ENCODE peak calls at places on chromosomes 16 and 17, in six cellular contexts. Z, B, G, U, F and T are unnamed samples.

GRCh38 chr17:43423777-43424455 is 25.1 kb downstream of the ARL4D start:
- DNase-seq in G (no peak), U (no peak), Z (no peak), B (no peak), F (no peak), T (no peak)

GRCh38 chr17:10713336-10713735 is 15.9 kb downstream of the ADPRM start:
- DNase-seq in G (no peak), U (peak), Z (peak), F (no peak), B (no peak), T (no peak)

GRCh38 chr16:88810166-88810867 is 1.4 kb downstream of the APRT start:
- DNase-seq in F (no peak), G (peak), U (no peak), Z (peak), B (peak), T (no peak)

GRCh38 chr17:51154176-51154575 is 817 bp downstream of the NME1 start:
- DNase-seq in Z (peak), G (no peak), U (peak), B (peak), F (no peak), T (no peak)

GRCh38 chr16:1998360-1998835 is 8.6 kb downstream of the SYNGR3 start:
- DNase-seq in B (no peak), F (no peak), Z (no peak), U (no peak), G (no peak), T (no peak)

GRCh38 chr17:16352303-16352837 is 899 bp downstream of the CENPV start:
- DNase-seq in U (peak), Z (peak), B (peak), F (no peak), G (peak), T (peak)

GRCh38 chr17:32461853-32462617 is 17.7 kb downstream of the PSMD11 start:
- DNase-seq in B (peak), Z (peak), G (peak), U (peak), F (no peak), T (peak)

GRCh38 chr17:82435601-82436583 is 14.7 kb downstream of the CYBC1 start:
- DNase-seq in F (no peak), Z (no peak), G (peak), B (no peak), U (no peak), T (no peak)

GRCh38 chr17:31657876-31658275 is 201.2 kb downstream of the COPRS start:
- DNase-seq in Z (no peak), B (no peak), U (no peak), G (no peak), F (no peak), T (no peak)

GRCh38 chr16:7688811-7689210 is 356.2 kb downstream of the RBFOX1 start:
- DNase-seq in G (no peak), B (peak), U (no peak), F (no peak), Z (no peak), T (no peak)

GRCh38 chr17:21397341-21398050 is 21.3 kb downstream of the KCNJ12 start:
- DNase-seq in B (no peak), Z (peak), F (no peak), G (no peak), U (peak), T (no peak)

GRCh38 chr16:50207652-50208051 is 54.5 kb downstream of the TENT4B start:
- DNase-seq in U (peak), G (no peak), F (no peak), B (no peak), Z (peak), T (no peak)

GRCh38 chr17:44774271-44775135 is 15.7 kb downstream of the ADAM11 start:
- DNase-seq in U (peak), F (peak), Z (peak), B (peak), G (peak), T (peak)

GRCh38 chr16:69917739-69918138 is 33.4 kb upstream of the CLEC18A start:
- DNase-seq in G (peak), F (peak), B (peak), Z (peak), U (peak), T (peak)

GRCh38 chr16:81036751-81037350 is 1.2 kb downstream of the ATMIN start:
- DNase-seq in G (no peak), Z (peak), F (no peak), U (no peak), B (no peak), T (no peak)

GRCh38 chr16:71421911-71422310 is 19.9 kb downstream of the TLE7 start:
- DNase-seq in U (no peak), Z (no peak), F (no peak), G (peak), B (peak), T (no peak)

GRCh38 chr16:12573730-12574383 is 229.8 kb downstream of the CPPED1 start:
- DNase-seq in Z (peak), U (no peak), B (peak), F (peak), G (peak), T (peak)

GRCh38 chr17:49486012-49486641 is 9.0 kb upstream of the NGFR start:
- DNase-seq in Z (no peak), U (no peak), B (peak), F (peak), G (peak), T (peak)

GRCh38 chr17:71500761-71501555 is 619.9 kb upstream of the SOX9 start:
- DNase-seq in G (no peak), U (no peak), F (no peak), B (no peak), Z (no peak), T (no peak)

GRCh38 chr17:78995022-78995760 is 14.4 kb downstream of the CANT1 start:
- DNase-seq in U (no peak), Z (no peak), B (no peak), G (no peak), F (no peak), T (no peak)

GRCh38 chr17:78677303-78678219 is 100.4 kb upstream of the DNAH17 start:
- DNase-seq in F (no peak), U (no peak), G (no peak), B (no peak), Z (peak), T (no peak)

GRCh38 chr17:29390856-29391631 is 881 bp downstream of the TAOK1 start:
- DNase-seq in F (no peak), U (peak), Z (peak), G (peak), B (peak), T (no peak)

GRCh38 chr17:9120471-9120870 is 99.2 kb downstream of the NTN1 start:
- DNase-seq in G (peak), B (no peak), F (no peak), U (no peak), Z (no peak), T (no peak)

GRCh38 chr17:31019004-31019403 is 48.2 kb downstream of the RNF135 start:
- DNase-seq in B (no peak), U (no peak), G (no peak), Z (no peak), F (no peak), T (no peak)

GRCh38 chr16:17211797-17212196 is 259.0 kb downstream of the XYLT1 start:
- DNase-seq in U (no peak), F (no peak), G (peak), Z (no peak), B (peak), T (peak)

GRCh38 chr16:29806096-29806579 is at the start of gene MAZ:
- DNase-seq in U (peak), Z (no peak), B (no peak), G (no peak), F (no peak), T (no peak)

GRCh38 chr17:3730881-3731429 is 7.3 kb downstream of the HASPIN start:
- DNase-seq in Z (peak), F (no peak), G (no peak), U (peak), B (peak), T (no peak)

GRCh38 chr17:43846963-43847369 is at the start of gene CD300LG:
- DNase-seq in U (no peak), Z (no peak), G (peak), B (peak), F (no peak), T (no peak)

GRCh38 chr16:12323007-12323699 is 346.6 kb downstream of the SNX29 start:
- DNase-seq in Z (no peak), G (no peak), B (no peak), F (no peak), U (no peak), T (no peak)

GRCh38 chr17:67452681-67453554 is 75.8 kb downstream of the PITPNC1 start:
- DNase-seq in F (no peak), B (no peak), G (no peak), Z (no peak), U (no peak), T (no peak)

GRCh38 chr16:89020068-89020924 is 43.3 kb upstream of the CBFA2T3 start:
- DNase-seq in Z (no peak), G (no peak), U (no peak), B (no peak), F (no peak), T (no peak)

GRCh38 chr16:5633845-5634440 is 536.3 kb upstream of the EEF2KMT start:
- DNase-seq in Z (no peak), F (no peak), B (peak), U (peak), G (no peak), T (peak)

GRCh38 chr17:37490022-37490587 is 414 bp downstream of the DUSP14 start:
- DNase-seq in G (peak), B (peak), Z (peak), U (peak), F (no peak), T (peak)

GRCh38 chr17:55273579-55274370 is 9.0 kb downstream of the HLF start:
- DNase-seq in B (no peak), U (no peak), F (no peak), Z (no peak), G (no peak), T (no peak)

GRCh38 chr16:22357635-22357971 is 16.8 kb downstream of the CDR2 start:
- DNase-seq in F (no peak), B (no peak), Z (no peak), U (no peak), G (no peak), T (no peak)

GRCh38 chr17:78266231-78266631 is 34.8 kb downstream of the TMEM235 start:
- DNase-seq in B (no peak), Z (no peak), F (no peak), U (no peak), G (no peak), T (no peak)

GRCh38 chr16:19474617-19475016 is 47.3 kb downstream of the GDE1 start:
- DNase-seq in B (no peak), Z (no peak), U (no peak), G (no peak), F (no peak), T (no peak)

GRCh38 chr16:19478505-19478904 is 43.4 kb downstream of the GDE1 start:
- DNase-seq in U (no peak), G (no peak), F (no peak), B (no peak), Z (no peak), T (no peak)

GRCh38 chr16:19481291-19481690 is 40.6 kb downstream of the GDE1 start:
- DNase-seq in B (no peak), G (no peak), Z (no peak), U (no peak), F (no peak), T (no peak)

GRCh38 chr16:19481769-19482168 is 40.1 kb downstream of the GDE1 start:
- DNase-seq in B (no peak), Z (no peak), U (no peak), F (no peak), G (no peak), T (no peak)

DNA sequence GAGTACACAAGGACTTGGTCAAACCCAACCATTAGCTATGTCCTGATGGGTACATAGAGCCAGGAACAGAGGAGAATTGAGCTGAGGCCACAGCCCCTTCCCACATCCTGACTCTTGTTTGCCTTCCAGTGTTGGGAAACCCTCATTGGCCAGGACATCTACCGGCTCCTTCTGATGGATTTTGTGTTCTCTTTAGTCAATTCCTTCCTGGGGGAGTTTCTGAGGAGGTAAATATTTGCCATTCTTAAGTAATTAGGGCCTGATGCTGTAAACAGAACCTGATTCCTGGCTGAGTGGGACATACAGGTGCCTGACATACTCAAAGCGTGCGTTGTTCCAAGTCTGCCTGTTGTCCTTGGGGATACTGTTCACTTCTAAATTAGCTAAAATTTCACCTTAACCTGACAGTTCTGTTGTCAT is 42.6 kb downstream of the GDE1 start:
- DNase-seq in G (no peak), U (no peak), F (no peak), Z (no peak), B (peak), T (no peak)
- H2BK15ac ChIP-seq in G (no peak), U (no peak), F (no peak), Z (no peak), B (no peak), T (no peak)

GRCh38 chr16:66846266-66846665 is 2.1 kb downstream of the CA7 start:
- DNase-seq in F (no peak), G (no peak), B (no peak), U (no peak), Z (no peak), T (no peak)

GRCh38 chr16:66848172-66848571 is 4.0 kb downstream of the CA7 start:
- DNase-seq in U (no peak), F (no peak), B (no peak), G (no peak), Z (no peak), T (no peak)

GRCh38 chr16:66849021-66849420 is 4.8 kb downstream of the CA7 start:
- DNase-seq in B (no peak), F (no peak), U (no peak), Z (no peak), G (no peak), T (no peak)

GRCh38 chr16:66846831-66847230 is 2.6 kb downstream of the CA7 start:
- DNase-seq in G (no peak), U (no peak), Z (no peak), B (no peak), F (no peak), T (no peak)

GRCh38 chr16:66847533-66848057 is 3.4 kb downstream of the CA7 start:
- DNase-seq in F (no peak), Z (no peak), U (no peak), B (no peak), G (no peak), T (no peak)
- H2BK15ac ChIP-seq in F (no peak), Z (no peak), U (no peak), B (no peak), G (no peak), T (no peak)

GRCh38 chr17:17739388-17740066 is 58.3 kb downstream of the RAI1 start:
- DNase-seq in G (no peak), B (no peak), F (no peak), Z (peak), U (peak), T (no peak)
- H2BK15ac ChIP-seq in G (no peak), B (no peak), F (peak), Z (no peak), U (peak), T (no peak)

GRCh38 chr16:85719605-85720318 is 31.0 kb upstream of the GINS2 start:
- DNase-seq in G (no peak), Z (no peak), F (no peak), B (no peak), U (no peak), T (no peak)

GRCh38 chr16:85718682-85719081 is 29.9 kb upstream of the GINS2 start:
- DNase-seq in G (peak), Z (peak), F (no peak), B (no peak), U (no peak), T (no peak)

GRCh38 chr16:85716680-85717038 is 27.9 kb upstream of the GINS2 start:
- DNase-seq in G (no peak), F (no peak), U (no peak), Z (no peak), B (no peak), T (no peak)

GRCh38 chr16:85717393-85718152 is 28.8 kb upstream of the GINS2 start:
- DNase-seq in U (peak), Z (peak), B (peak), F (no peak), G (peak), T (peak)

DNA sequence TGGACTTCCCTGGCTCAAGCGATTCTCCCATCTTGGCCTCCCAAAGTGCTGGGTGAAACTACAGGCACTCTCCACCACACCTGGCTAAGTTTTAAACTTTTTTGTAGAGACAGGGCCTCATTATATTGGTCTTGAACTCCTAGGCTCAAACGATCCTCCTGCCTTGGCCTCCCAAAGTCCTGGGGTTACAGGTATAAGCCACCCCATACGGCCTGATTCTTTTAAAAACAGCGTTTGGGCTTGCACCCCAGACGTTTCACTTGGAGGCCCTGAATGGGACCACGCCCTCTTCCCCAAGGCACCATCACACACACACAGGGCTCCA is 29.4 kb upstream of the GINS2 start:
- DNase-seq in B (no peak), Z (no peak), F (no peak), U (no peak), G (no peak), T (no peak)
- H2BK15ac ChIP-seq in B (no peak), Z (no peak), F (peak), U (no peak), G (no peak), T (peak)

GRCh38 chr17:6684881-6685767 is 28.0 kb downstream of the SLC13A5 start:
- DNase-seq in U (no peak), Z (no peak), F (no peak), B (no peak), G (no peak), T (no peak)

GRCh38 chr17:6684460-6684783 is 28.7 kb downstream of the SLC13A5 start:
- DNase-seq in F (no peak), Z (no peak), G (no peak), U (no peak), B (peak), T (no peak)

GRCh38 chr17:6683081-6683684 is 30.0 kb downstream of the SLC13A5 start:
- DNase-seq in B (no peak), Z (no peak), F (no peak), G (no peak), U (no peak), T (no peak)

GRCh38 chr17:6683730-6684459 is 29.3 kb downstream of the SLC13A5 start:
- DNase-seq in U (no peak), B (no peak), F (no peak), Z (no peak), G (no peak), T (no peak)

DNA sequence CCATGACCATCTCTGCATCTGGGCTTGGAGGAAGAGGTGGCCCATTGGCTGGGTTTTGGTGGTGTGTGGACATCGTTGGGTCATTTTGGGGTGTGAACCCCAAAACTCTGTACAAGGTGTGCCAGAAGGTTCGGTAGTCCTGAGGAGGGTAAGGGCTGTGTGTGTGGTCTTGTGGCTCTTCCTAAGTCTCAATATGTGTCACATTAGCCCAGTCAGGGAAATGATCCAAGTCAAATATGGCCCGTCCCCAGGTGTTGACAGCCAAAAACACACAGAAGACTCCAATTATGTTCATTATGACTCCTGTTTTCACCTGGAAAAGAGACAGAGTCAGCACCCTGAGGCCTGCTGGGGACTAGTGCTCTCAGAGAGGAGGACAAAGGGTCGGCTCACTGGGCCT is 27.1 kb downstream of the SLC13A5 start:
- DNase-seq in Z (no peak), F (no peak), G (no peak), U (no peak), B (no peak), T (no peak)
- H2BK15ac ChIP-seq in Z (no peak), F (no peak), G (no peak), U (no peak), B (no peak), T (no peak)

GRCh38 chr16:56584276-56584675 is 5.1 kb upstream of the MT3 start:
- DNase-seq in Z (no peak), B (no peak), F (no peak), U (no peak), G (no peak), T (no peak)

GRCh38 chr16:56588781-56589140 is 567 bp upstream of the MT3 start:
- DNase-seq in U (no peak), B (no peak), F (no peak), G (no peak), Z (no peak), T (no peak)

GRCh38 chr16:56589141-56590039 is at the start of gene MT3:
- DNase-seq in F (no peak), U (no peak), Z (no peak), B (peak), G (peak), T (no peak)

GRCh38 chr16:56580391-56581048 is 8.8 kb upstream of the MT3 start:
- DNase-seq in Z (no peak), F (no peak), U (no peak), B (peak), G (no peak), T (no peak)

DNA sequence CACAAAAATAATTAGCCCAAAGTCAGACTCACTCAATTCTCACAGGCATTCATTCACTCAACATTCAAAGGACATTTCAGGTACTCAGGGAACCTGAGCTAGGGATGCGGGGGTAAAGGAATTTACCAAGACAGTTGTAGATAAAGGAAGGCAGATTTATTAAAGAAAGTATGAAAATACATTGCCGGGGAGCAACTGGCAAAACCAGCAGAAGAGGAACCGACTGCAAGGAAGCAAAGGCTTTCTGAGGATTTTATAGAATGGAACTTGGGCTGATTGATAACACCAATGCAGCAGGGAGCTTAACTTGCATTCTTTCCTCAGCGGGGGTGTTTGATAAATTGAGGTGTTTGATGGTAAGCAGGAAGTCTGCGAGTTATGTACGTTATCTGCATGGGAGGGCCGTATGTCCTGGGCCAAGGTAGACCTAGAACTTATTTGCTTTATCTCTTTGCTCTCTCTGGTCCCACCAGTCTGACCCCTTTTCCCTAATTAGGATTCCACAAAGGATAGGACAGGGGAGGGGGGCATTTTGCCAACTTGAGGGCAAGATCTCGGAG is 5.9 kb upstream of the MT3 start:
- DNase-seq in Z (no peak), B (peak), G (no peak), F (no peak), U (no peak), T (no peak)
- H2BK15ac ChIP-seq in Z (no peak), B (no peak), G (no peak), F (no peak), U (no peak), T (no peak)